ENCODE peak calls at places on chromosomes 7 and 10, in four cellular contexts. C is NCI-H1694 treated with DMSO at 0.1 percent for 48 hours, N is MV-4-11, Z is lower leg skin. M is an unnamed sample.

GRCh38 chr7:6705959-6706665 is 635 bp downstream of the ZNF12 start:
- DNase-seq in Z (peak), C (no peak), N (no peak), M (no peak)

GRCh38 chr7:80593869-80594587 is 44.4 kb upstream of the CD36 start:
- DNase-seq in C (no peak), Z (peak), N (no peak), M (no peak)

GRCh38 chr10:58293989-58294388 is 25.0 kb downstream of the CISD1 start:
- DNase-seq in C (no peak), Z (no peak), N (no peak), M (no peak)

GRCh38 chr7:101104799-101105198 is 19.5 kb downstream of the TRIM56 start:
- DNase-seq in N (no peak), C (no peak), Z (no peak), M (no peak)

GRCh38 chr7:110841840-110842579 is 248.9 kb upstream of the LRRN3 start:
- DNase-seq in N (no peak), Z (no peak), C (peak), M (no peak)

GRCh38 chr7:600935-601334 is 81.3 kb upstream of the PDGFA start:
- DNase-seq in C (no peak), N (no peak), Z (no peak), M (no peak)

GRCh38 chr10:127694580-127695193 is 42.3 kb upstream of the FOXI2 start:
- DNase-seq in C (no peak), Z (no peak), N (peak), M (no peak)

GRCh38 chr10:3398825-3399646 is 226.5 kb upstream of the PITRM1 start:
- DNase-seq in C (no peak), N (no peak), Z (peak), M (no peak)

GRCh38 chr10:44756235-44756634 is 154.9 kb upstream of the TMEM72 start:
- DNase-seq in Z (no peak), C (no peak), N (no peak), M (no peak)

GRCh38 chr10:111297351-111297848 is 220.6 kb downstream of the ADRA2A start:
- DNase-seq in C (no peak), Z (no peak), N (no peak), M (no peak)

GRCh38 chr7:29112721-29113120 is 33.6 kb downstream of the CPVL start:
- DNase-seq in N (no peak), C (no peak), Z (no peak), M (no peak)

GRCh38 chr10:132434405-132435005 is 37.5 kb downstream of the PWWP2B start:
- DNase-seq in N (peak), Z (no peak), C (no peak), M (no peak)

GRCh38 chr10:93073539-93074136 is at the start of gene CYP26A1:
- DNase-seq in Z (no peak), C (no peak), N (no peak), M (no peak)

GRCh38 chr7:102260856-102261255 is 25.8 kb upstream of the SH2B2 start:
- DNase-seq in N (no peak), C (no peak), Z (no peak), M (no peak)

GRCh38 chr7:155570171-155570958 is 24.0 kb upstream of the CNPY1 start:
- DNase-seq in Z (no peak), N (no peak), C (no peak), M (no peak)

GRCh38 chr7:16708980-16709379 is 44.6 kb upstream of the TSPAN13 start:
- DNase-seq in C (no peak), N (peak), Z (no peak), M (no peak)

GRCh38 chr7:134936893-134937520 is 49.3 kb upstream of the AGBL3 start:
- DNase-seq in C (no peak), Z (no peak), N (no peak), M (no peak)

GRCh38 chr7:92461027-92462003 is 14.0 kb downstream of the GATAD1 start:
- DNase-seq in Z (no peak), C (peak), N (peak), M (no peak)

GRCh38 chr10:79196470-79197461 is 128.0 kb downstream of the ZMIZ1 start:
- DNase-seq in N (peak), Z (no peak), C (no peak), M (peak)

GRCh38 chr10:88990528-88991160 is at the start of gene FAS:
- DNase-seq in Z (peak), N (peak), C (no peak), M (peak)

GRCh38 chr10:129332476-129332875 is 134.6 kb upstream of the MGMT start:
- DNase-seq in N (peak), C (peak), Z (no peak), M (no peak)

GRCh38 chr10:24974978-24975377 is 22.6 kb upstream of the PRTFDC1 start:
- DNase-seq in Z (peak), C (no peak), N (no peak), M (no peak)

GRCh38 chr10:116760919-116761318 is 18.6 kb upstream of the HSPA12A start:
- DNase-seq in N (no peak), Z (no peak), C (no peak), M (no peak)

GRCh38 chr7:1331576-1332467 is 99.2 kb downstream of the UNCX start:
- DNase-seq in N (no peak), Z (no peak), C (peak), M (no peak)

GRCh38 chr10:4372601-4373000 is 453.4 kb upstream of the AKR1E2 start:
- DNase-seq in N (no peak), Z (no peak), C (no peak), M (no peak)

GRCh38 chr7:20432071-20432470 is 101.4 kb downstream of the ITGB8 start:
- DNase-seq in C (no peak), Z (no peak), N (no peak), M (no peak)

GRCh38 chr10:77553966-77554365 is 83.6 kb downstream of the KCNMA1 start:
- DNase-seq in N (no peak), C (no peak), Z (no peak), M (no peak)

GRCh38 chr7:64945481-64945756 is 42.3 kb downstream of the ZNF273 start:
- DNase-seq in C (no peak), N (no peak), Z (no peak), M (no peak)